ENCODE peak calls at places on chromosomes 6 and 20, in ten cellular contexts. I is upper lobe of right lung, O is lung, A is suprapubic skin, D is GM20000, J is testis, H is IMR-90, C is glutamatergic neuron, Q is AG10803, E is GM13976. L is an unnamed sample.

GRCh38 chr6:134918418-134918961 is 31.4 kb downstream of the ALDH8A1 start:
- DNase-seq in D (no peak), J (no peak), A (no peak), Q (no peak), I (no peak), H (no peak), O (no peak), C (no peak), E (no peak), L (no peak)

GRCh38 chr6:106156863-106157262 is 70.7 kb downstream of the PRDM1 start:
- DNase-seq in D (no peak), A (no peak), Q (no peak), I (no peak), C (no peak), H (no peak), J (peak; percentile 17), O (no peak), E (no peak), L (no peak)

GRCh38 chr20:43658068-43658722 is 8.7 kb upstream of the MYBL2 start:
- DNase-seq in E (no peak), O (no peak), I (no peak), D (no peak), C (no peak), H (peak; percentile 18), J (no peak), Q (peak; percentile 12), A (no peak), L (peak; percentile 37)

GRCh38 chr20:57405236-57406016 is 14.2 kb downstream of the RBM38 start:
- DNase-seq in E (no peak), J (no peak), D (no peak), O (no peak), I (no peak), H (no peak), Q (no peak), A (no peak), C (no peak), L (no peak)

GRCh38 chr6:122755901-122756300 is 23.6 kb upstream of the FABP7 start:
- DNase-seq in E (no peak), I (no peak), O (no peak), D (no peak), C (no peak), H (no peak), A (no peak), J (no peak), Q (no peak), L (no peak)

GRCh38 chr6:70183512-70183911 is 119.4 kb downstream of the COL9A1 start:
- DNase-seq in I (no peak), Q (no peak), D (no peak), O (no peak), H (no peak), C (no peak), E (no peak), J (no peak), A (no peak), L (no peak)

GRCh38 chr6:143755301-143755744 is 77.6 kb downstream of the PHACTR2 start:
- DNase-seq in O (no peak), Q (peak; percentile 49), C (no peak), I (no peak), H (peak; percentile 53), J (no peak), D (no peak), A (no peak), E (no peak), L (peak; percentile 50)

GRCh38 chr6:25318589-25318988 is 39.4 kb downstream of the CARMIL1 start:
- DNase-seq in C (peak; percentile 23), H (no peak), A (no peak), D (no peak), O (no peak), Q (no peak), E (no peak), J (no peak), I (no peak), L (no peak)

GRCh38 chr6:104887350-104887749 is 27.6 kb upstream of the HACE1 start:
- DNase-seq in J (peak; percentile 27), H (peak; percentile 47), O (no peak), C (no peak), A (no peak), E (peak; percentile 20), Q (peak; percentile 12), D (peak; percentile 13), I (no peak), L (peak; percentile 55)

GRCh38 chr6:139801571-139802321 is 427.3 kb upstream of the CITED2 start:
- DNase-seq in C (no peak), H (peak; percentile 49), E (no peak), I (no peak), J (no peak), O (no peak), Q (peak; percentile 9), A (no peak), D (no peak), L (peak; percentile 13)

GRCh38 chr6:156164701-156165454 is 612.3 kb upstream of the ARID1B start:
- DNase-seq in J (no peak), C (no peak), I (no peak), D (no peak), A (no peak), O (no peak), E (no peak), H (no peak), Q (no peak), L (no peak)

GRCh38 chr20:47071646-47072185 is 177.1 kb downstream of the EYA2 start:
- DNase-seq in D (no peak), O (no peak), H (no peak), I (no peak), E (no peak), J (no peak), C (no peak), Q (no peak), A (no peak), L (no peak)

GRCh38 chr20:50044353-50044960 is 61.7 kb downstream of the SNAI1 start:
- DNase-seq in Q (no peak), D (no peak), I (no peak), O (no peak), J (no peak), H (no peak), C (no peak), E (no peak), A (no peak), L (no peak)

GRCh38 chr20:24746351-24746685 is 202.8 kb upstream of the CST7 start:
- DNase-seq in C (no peak), O (peak; percentile 61), I (no peak), A (no peak), H (no peak), E (no peak), Q (no peak), D (no peak), J (no peak), L (peak; percentile 93)

GRCh38 chr6:156485145-156485544 is 292.0 kb upstream of the ARID1B start:
- DNase-seq in H (no peak), A (no peak), O (no peak), I (no peak), J (no peak), D (no peak), C (no peak), Q (no peak), E (no peak), L (no peak)

GRCh38 chr6:82589509-82590206 is 226.0 kb downstream of the TPBG start:
- DNase-seq in E (peak; percentile 22), D (peak; percentile 27), I (no peak), O (no peak), J (no peak), Q (peak; percentile 49), A (no peak), C (peak; percentile 68), H (peak; percentile 64), L (peak; percentile 72)

GRCh38 chr6:82588859-82589412 is 225.3 kb downstream of the TPBG start:
- DNase-seq in J (no peak), A (no peak), Q (no peak), E (no peak), C (no peak), D (no peak), I (no peak), H (no peak), O (no peak), L (no peak)

DNA sequence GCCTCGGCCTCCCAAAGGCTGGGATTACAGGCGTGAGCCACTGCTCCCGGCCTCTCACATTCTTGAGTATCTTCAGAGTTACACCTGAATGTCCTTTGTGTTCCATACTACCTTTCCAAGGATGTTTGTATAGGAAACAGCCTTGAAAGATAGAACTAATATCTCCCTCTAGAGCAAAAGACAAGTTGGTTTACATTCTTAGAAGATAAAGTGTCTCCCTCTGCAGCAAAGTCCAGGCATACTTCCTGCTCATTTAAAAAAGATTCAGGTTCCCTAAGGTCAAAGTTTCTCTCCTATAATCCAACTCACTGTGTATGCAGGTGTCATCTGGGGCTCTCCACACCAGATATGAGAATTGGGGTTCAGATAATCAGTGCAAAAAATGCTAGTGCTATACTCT is 224.4 kb downstream of the TPBG start:
- DNase-seq in O (no peak), D (no peak), Q (no peak), I (no peak), E (no peak), J (no peak), H (no peak), C (no peak), A (no peak), L (peak; percentile 17)
- TF ChIP-seq CTCF in O (no peak), D (no peak), Q (no peak), I (no peak), E (no peak), J (no peak), H (no peak), C (no peak), A (no peak), L (no peak)

GRCh38 chr6:36075656-36076055 is 48.0 kb downstream of the MAPK14 start:
- DNase-seq in O (no peak), A (no peak), C (no peak), H (no peak), I (no peak), D (no peak), Q (no peak), J (no peak), E (no peak), L (peak; percentile 25)
- TF ChIP-seq CTCF in O (no peak), A (peak; percentile 10), C (no peak), H (no peak), I (peak; percentile 10), D (peak; percentile 6), Q (no peak), J (no peak), E (no peak), L (peak; percentile 9)

GRCh38 chr6:68876792-68877493 is 241.9 kb downstream of the ADGRB3 start:
- DNase-seq in J (no peak), Q (peak; percentile 12), E (peak; percentile 34), O (no peak), I (no peak), D (peak; percentile 17), A (no peak), C (no peak), H (peak; percentile 4), L (peak; percentile 22)
- TF ChIP-seq CTCF in J (no peak), Q (peak; percentile 59), E (no peak), O (no peak), I (peak; percentile 44), D (no peak), A (peak; percentile 8), C (peak; percentile 66), H (peak; percentile 47), L (peak; percentile 36)

GRCh38 chr6:79233611-79234149 is 802 bp downstream of the HMGN3 start:
- DNase-seq in E (peak; percentile 87), D (peak; percentile 82), H (peak; percentile 82), J (peak; percentile 94), I (peak; percentile 96), C (peak; percentile 87), A (peak; percentile 93), O (peak; percentile 90), Q (peak; percentile 86), L (peak; percentile 90)
- TF ChIP-seq CTCF in E (peak; percentile 9), D (no peak), H (peak; percentile 20), J (no peak), I (peak; percentile 42), C (peak; percentile 30), A (peak; percentile 35), O (no peak), Q (peak; percentile 42), L (peak; percentile 19)

GRCh38 chr20:9903048-9903651 is 64.3 kb upstream of the PAK5 start:
- DNase-seq in A (no peak), C (peak; percentile 33), H (no peak), E (no peak), O (no peak), I (no peak), D (no peak), Q (no peak), J (peak; percentile 26), L (peak; percentile 25)
- TF ChIP-seq CTCF in A (peak; percentile 27), C (peak; percentile 76), H (peak; percentile 27), E (peak; percentile 5), O (no peak), I (peak; percentile 36), D (peak; percentile 21), Q (peak; percentile 47), J (no peak), L (peak; percentile 32)

L was measured in MCF 10A.